ENCODE peak calls at places on chromosomes 3 and 15, in nine cellular contexts. One of them, this sample, is unnamed.

GRCh38 chr3:189143321-189143720 is 28.4 kb upstream of the TPRG1 start:
- DNase-seq in CD4-positive, alpha-beta T cell: no peak
- DNase-seq in left ventricle myocardium inferior: no peak
- DNase-seq in upper lobe of right lung: no peak
- DNase-seq in tibial artery: no peak
- DNase-seq in RWPE1: no peak
- DNase-seq in IMR-90: peak
- DNase-seq in right atrium auricular region: no peak
- DNase-seq in adrenal gland: no peak
- DNase-seq in this sample: no peak

GRCh38 chr15:57235186-57235585 is 141.1 kb upstream of the CGNL1 start:
- DNase-seq in RWPE1: no peak
- DNase-seq in upper lobe of right lung: no peak
- DNase-seq in left ventricle myocardium inferior: no peak
- DNase-seq in tibial artery: no peak
- DNase-seq in IMR-90: no peak
- DNase-seq in adrenal gland: no peak
- DNase-seq in CD4-positive, alpha-beta T cell: no peak
- DNase-seq in right atrium auricular region: no peak
- DNase-seq in this sample: no peak

GRCh38 chr15:98841419-98841970 is 166.1 kb downstream of the PGPEP1L start:
- DNase-seq in RWPE1: no peak
- DNase-seq in right atrium auricular region: no peak
- DNase-seq in CD4-positive, alpha-beta T cell: no peak
- DNase-seq in tibial artery: no peak
- DNase-seq in adrenal gland: no peak
- DNase-seq in left ventricle myocardium inferior: no peak
- DNase-seq in IMR-90: no peak
- DNase-seq in upper lobe of right lung: no peak
- DNase-seq in this sample: no peak

GRCh38 chr3:25156526-25157075 is 271.5 kb upstream of the RARB start:
- DNase-seq in CD4-positive, alpha-beta T cell: no peak
- DNase-seq in RWPE1: peak
- DNase-seq in tibial artery: no peak
- DNase-seq in left ventricle myocardium inferior: no peak
- DNase-seq in IMR-90: peak
- DNase-seq in right atrium auricular region: no peak
- DNase-seq in adrenal gland: no peak
- DNase-seq in upper lobe of right lung: no peak
- DNase-seq in this sample: no peak

GRCh38 chr15:60480888-60481287 is 1.9 kb upstream of the ICE2 start:
- DNase-seq in adrenal gland: no peak
- DNase-seq in RWPE1: no peak
- DNase-seq in right atrium auricular region: no peak
- DNase-seq in upper lobe of right lung: no peak
- DNase-seq in tibial artery: no peak
- DNase-seq in CD4-positive, alpha-beta T cell: no peak
- DNase-seq in IMR-90: no peak
- DNase-seq in left ventricle myocardium inferior: no peak
- DNase-seq in this sample: no peak

GRCh38 chr3:159080821-159081220 is 279.0 kb downstream of the MFSD1 start:
- DNase-seq in CD4-positive, alpha-beta T cell: no peak
- DNase-seq in adrenal gland: no peak
- DNase-seq in tibial artery: no peak
- DNase-seq in upper lobe of right lung: no peak
- DNase-seq in right atrium auricular region: no peak
- DNase-seq in RWPE1: no peak
- DNase-seq in left ventricle myocardium inferior: no peak
- DNase-seq in IMR-90: no peak
- DNase-seq in this sample: no peak

GRCh38 chr15:95556866-95557225 is 773.7 kb upstream of the NR2F2 start:
- DNase-seq in adrenal gland: peak
- DNase-seq in upper lobe of right lung: no peak
- DNase-seq in RWPE1: no peak
- DNase-seq in IMR-90: no peak
- DNase-seq in right atrium auricular region: no peak
- DNase-seq in left ventricle myocardium inferior: no peak
- DNase-seq in tibial artery: no peak
- DNase-seq in CD4-positive, alpha-beta T cell: no peak
- DNase-seq in this sample: no peak

GRCh38 chr3:165459111-165459510 is 262.9 kb upstream of the SLITRK3 start:
- DNase-seq in left ventricle myocardium inferior: no peak
- DNase-seq in right atrium auricular region: no peak
- DNase-seq in tibial artery: no peak
- DNase-seq in RWPE1: no peak
- DNase-seq in IMR-90: peak
- DNase-seq in adrenal gland: no peak
- DNase-seq in CD4-positive, alpha-beta T cell: no peak
- DNase-seq in upper lobe of right lung: no peak
- DNase-seq in this sample: no peak

DNA sequence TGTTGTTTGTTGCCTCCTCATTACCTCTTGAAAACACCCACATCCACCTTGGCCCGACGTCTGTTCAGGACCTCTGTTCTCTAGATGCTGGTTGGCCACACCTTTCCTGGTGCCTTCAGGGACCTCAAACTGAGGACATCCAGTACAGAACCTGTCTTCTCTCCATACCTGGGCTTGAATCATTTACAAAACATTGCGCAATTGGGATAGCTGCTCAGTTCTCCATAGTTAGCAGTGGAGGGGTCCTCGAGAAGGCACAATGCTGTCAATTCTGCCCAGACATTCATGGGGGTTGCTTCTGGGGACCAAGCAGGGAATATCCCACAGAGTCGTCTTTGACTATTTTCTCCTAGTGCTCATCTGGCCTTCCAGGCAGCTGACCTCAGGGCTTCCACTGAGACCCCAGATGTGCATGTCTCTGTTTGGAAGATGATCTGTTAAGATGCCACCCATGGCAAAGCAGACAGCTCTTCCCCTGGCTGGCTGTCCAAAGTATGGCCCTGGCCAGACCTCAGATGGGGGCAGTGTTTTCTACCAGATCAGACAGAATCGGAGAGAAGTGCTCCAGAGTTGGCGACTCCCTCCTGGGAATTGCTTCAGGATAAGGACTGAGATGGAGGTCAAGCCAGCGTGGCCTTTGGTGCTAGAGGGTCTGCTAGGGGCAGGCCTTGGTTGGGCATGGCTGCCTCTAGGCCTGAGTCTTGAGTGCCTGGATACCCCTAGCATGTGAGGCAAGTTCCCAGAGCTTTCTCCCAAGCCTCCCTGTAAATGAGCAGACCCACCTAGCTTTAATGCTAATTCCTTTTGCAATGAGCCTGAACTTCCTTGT is 46.1 kb downstream of the CHCHD6 start:
- DNase-seq in IMR-90: no peak
- DNase-seq in right atrium auricular region: no peak
- DNase-seq in left ventricle myocardium inferior: no peak
- DNase-seq in RWPE1: no peak
- DNase-seq in adrenal gland: no peak
- DNase-seq in upper lobe of right lung: no peak
- DNase-seq in CD4-positive, alpha-beta T cell: no peak
- DNase-seq in tibial artery: no peak
- DNase-seq in this sample: peak
- H3K27ac ChIP-seq in IMR-90: no peak
- H3K27ac ChIP-seq in right atrium auricular region: no peak
- H3K27ac ChIP-seq in left ventricle myocardium inferior: no peak
- H3K27ac ChIP-seq in RWPE1: peak
- H3K27ac ChIP-seq in adrenal gland: no peak
- H3K27ac ChIP-seq in upper lobe of right lung: no peak
- H3K27ac ChIP-seq in CD4-positive, alpha-beta T cell: no peak
- H3K27ac ChIP-seq in tibial artery: no peak
- H3K27ac ChIP-seq in this sample: no peak

GRCh38 chr3:170801597-170801996 is 68.4 kb downstream of the RPL22L1 start:
- DNase-seq in RWPE1: no peak
- DNase-seq in adrenal gland: no peak
- DNase-seq in tibial artery: no peak
- DNase-seq in right atrium auricular region: no peak
- DNase-seq in left ventricle myocardium inferior: no peak
- DNase-seq in CD4-positive, alpha-beta T cell: no peak
- DNase-seq in IMR-90: no peak
- DNase-seq in upper lobe of right lung: no peak
- DNase-seq in this sample: no peak
- H3K27ac ChIP-seq in RWPE1: no peak
- H3K27ac ChIP-seq in adrenal gland: no peak
- H3K27ac ChIP-seq in tibial artery: no peak
- H3K27ac ChIP-seq in right atrium auricular region: no peak
- H3K27ac ChIP-seq in left ventricle myocardium inferior: no peak
- H3K27ac ChIP-seq in CD4-positive, alpha-beta T cell: no peak
- H3K27ac ChIP-seq in IMR-90: peak
- H3K27ac ChIP-seq in upper lobe of right lung: no peak
- H3K27ac ChIP-seq in this sample: no peak

DNA sequence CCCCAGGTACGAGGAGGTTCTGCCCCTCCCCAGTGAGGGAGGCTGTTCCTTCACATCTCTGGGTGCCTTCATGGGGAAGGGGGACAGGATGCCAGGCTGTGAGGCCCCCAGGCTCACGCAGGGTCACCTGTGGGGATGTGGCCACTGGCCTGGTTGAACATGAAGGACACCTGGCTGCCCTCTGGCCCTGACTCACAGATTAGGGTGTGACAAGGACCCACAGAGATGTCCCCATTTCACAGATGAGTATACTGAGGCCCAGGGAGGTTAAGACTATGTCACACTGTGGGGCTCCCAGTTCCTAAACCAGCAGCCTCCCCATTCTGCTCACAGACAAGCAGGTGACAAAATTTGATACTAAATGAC is 42.4 kb downstream of the PCSK6 start:
- DNase-seq in IMR-90: no peak
- DNase-seq in RWPE1: no peak
- DNase-seq in CD4-positive, alpha-beta T cell: no peak
- DNase-seq in left ventricle myocardium inferior: no peak
- DNase-seq in adrenal gland: no peak
- DNase-seq in tibial artery: no peak
- DNase-seq in upper lobe of right lung: no peak
- DNase-seq in right atrium auricular region: no peak
- DNase-seq in this sample: no peak
- H3K27ac ChIP-seq in IMR-90: no peak
- H3K27ac ChIP-seq in RWPE1: no peak
- H3K27ac ChIP-seq in CD4-positive, alpha-beta T cell: no peak
- H3K27ac ChIP-seq in left ventricle myocardium inferior: peak
- H3K27ac ChIP-seq in adrenal gland: no peak
- H3K27ac ChIP-seq in tibial artery: no peak
- H3K27ac ChIP-seq in upper lobe of right lung: peak
- H3K27ac ChIP-seq in right atrium auricular region: peak
- H3K27ac ChIP-seq in this sample: no peak

DNA sequence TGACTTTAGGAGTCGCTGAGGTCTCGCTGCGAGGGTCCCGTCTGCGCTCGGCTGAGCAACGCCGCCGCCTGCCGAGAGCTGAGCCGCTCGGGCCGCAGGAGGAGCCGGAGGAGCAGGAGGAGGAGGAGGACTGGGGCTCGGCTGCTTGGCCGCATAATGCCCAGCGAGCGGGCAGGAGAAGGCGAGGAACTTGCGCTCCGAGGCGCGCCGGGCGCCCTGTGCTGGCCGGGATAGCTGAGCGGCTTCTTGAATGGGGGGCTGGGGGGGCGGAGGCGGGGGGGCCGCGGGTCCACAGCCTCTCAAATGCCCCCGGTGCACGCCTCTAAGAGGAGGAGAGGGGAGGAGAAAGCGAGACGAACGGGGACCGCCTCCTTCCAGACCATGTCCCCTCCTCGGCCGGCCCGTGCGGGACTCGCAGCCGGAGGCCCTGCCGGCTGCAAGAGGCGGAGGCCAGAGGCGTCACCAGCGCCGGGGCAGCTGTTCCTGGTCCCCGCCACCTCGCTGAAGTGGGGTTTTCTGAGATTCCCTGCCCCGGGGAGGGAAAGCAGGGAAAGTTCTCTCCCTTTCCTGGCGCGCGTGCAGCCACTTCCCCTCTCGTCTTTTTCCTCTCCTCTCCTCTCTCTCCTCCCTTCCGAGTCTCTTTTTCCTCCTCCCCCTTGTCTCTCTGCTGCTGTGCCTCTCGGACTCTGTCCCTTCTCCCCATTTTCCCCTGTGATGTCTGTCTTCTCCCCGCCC is at the start of gene ADAMTS9:
- DNase-seq in tibial artery: peak
- DNase-seq in CD4-positive, alpha-beta T cell: no peak
- DNase-seq in IMR-90: peak
- DNase-seq in adrenal gland: peak
- DNase-seq in right atrium auricular region: peak
- DNase-seq in left ventricle myocardium inferior: peak
- DNase-seq in upper lobe of right lung: peak
- DNase-seq in RWPE1: no peak
- DNase-seq in this sample: peak
- H3K27ac ChIP-seq in tibial artery: peak
- H3K27ac ChIP-seq in CD4-positive, alpha-beta T cell: no peak
- H3K27ac ChIP-seq in IMR-90: peak
- H3K27ac ChIP-seq in adrenal gland: peak
- H3K27ac ChIP-seq in right atrium auricular region: peak
- H3K27ac ChIP-seq in left ventricle myocardium inferior: peak
- H3K27ac ChIP-seq in upper lobe of right lung: peak
- H3K27ac ChIP-seq in RWPE1: no peak
- H3K27ac ChIP-seq in this sample: peak

This sample was measured in coronary artery.